ENCODE peak calls at places on chromosomes 3 and 15, in seven cellular contexts. One of them, this sample, is unnamed. For H3K9me3 and H3K4me1, the result is how much of the 10 kb centered on the place peaks cover.

GRCh38 chr3:12424635-12425319 is 59.5 kb upstream of the TSEN2 start:
- DNase-seq in PC-9: no peak
- DNase-seq in transverse colon: no peak
- DNase-seq in uterus: no peak
- DNase-seq in upper lobe of left lung: no peak
- DNase-seq in SJSA1: no peak
- DNase-seq in right cardiac atrium: no peak
- DNase-seq in this sample: no peak

GRCh38 chr3:154614078-154614477 is 184.1 kb upstream of the GPR149 start:
- DNase-seq in transverse colon: no peak
- DNase-seq in uterus: no peak
- DNase-seq in SJSA1: no peak
- DNase-seq in upper lobe of left lung: no peak
- DNase-seq in right cardiac atrium: no peak
- DNase-seq in PC-9: no peak
- DNase-seq in this sample: no peak

GRCh38 chr3:48826451-48826850 is 21.2 kb downstream of the PRKAR2A start:
- DNase-seq in uterus: no peak
- DNase-seq in upper lobe of left lung: no peak
- DNase-seq in PC-9: no peak
- DNase-seq in right cardiac atrium: no peak
- DNase-seq in transverse colon: no peak
- DNase-seq in SJSA1: peak
- DNase-seq in this sample: peak

GRCh38 chr3:153161714-153162512 is at the start of gene RAP2B:
- DNase-seq in PC-9: peak
- DNase-seq in right cardiac atrium: peak
- DNase-seq in transverse colon: peak
- DNase-seq in uterus: peak
- DNase-seq in SJSA1: peak
- DNase-seq in upper lobe of left lung: peak
- DNase-seq in this sample: peak

GRCh38 chr15:44298878-44299277 is 10.4 kb downstream of the GOLM2 start:
- DNase-seq in uterus: no peak
- DNase-seq in right cardiac atrium: no peak
- DNase-seq in SJSA1: no peak
- DNase-seq in transverse colon: no peak
- DNase-seq in upper lobe of left lung: no peak
- DNase-seq in PC-9: peak
- DNase-seq in this sample: no peak

GRCh38 chr3:8371085-8371551 is 130.5 kb upstream of the LMCD1 start:
- DNase-seq in upper lobe of left lung: no peak
- DNase-seq in PC-9: no peak
- DNase-seq in transverse colon: no peak
- DNase-seq in uterus: no peak
- DNase-seq in SJSA1: peak
- DNase-seq in right cardiac atrium: peak
- DNase-seq in this sample: no peak

GRCh38 chr3:164608554-164609276 is 469.6 kb downstream of the SI start:
- DNase-seq in PC-9: no peak
- DNase-seq in upper lobe of left lung: no peak
- DNase-seq in uterus: no peak
- DNase-seq in SJSA1: no peak
- DNase-seq in transverse colon: no peak
- DNase-seq in right cardiac atrium: no peak
- DNase-seq in this sample: no peak

GRCh38 chr3:39378092-39378491 is 5.1 kb upstream of the SLC25A38 start:
- DNase-seq in upper lobe of left lung: no peak
- DNase-seq in uterus: no peak
- DNase-seq in right cardiac atrium: no peak
- DNase-seq in PC-9: peak
- DNase-seq in transverse colon: peak
- DNase-seq in SJSA1: no peak
- DNase-seq in this sample: no peak

GRCh38 chr3:57298041-57298440 is 5.6 kb upstream of the ASB14 start:
- DNase-seq in PC-9: peak
- DNase-seq in transverse colon: no peak
- DNase-seq in uterus: no peak
- DNase-seq in upper lobe of left lung: no peak
- DNase-seq in SJSA1: no peak
- DNase-seq in right cardiac atrium: no peak
- DNase-seq in this sample: no peak

GRCh38 chr3:149019581-149019980 is 28.2 kb downstream of the GYG1 start:
- DNase-seq in PC-9: no peak
- DNase-seq in right cardiac atrium: no peak
- DNase-seq in upper lobe of left lung: no peak
- DNase-seq in uterus: no peak
- DNase-seq in SJSA1: no peak
- DNase-seq in transverse colon: no peak
- DNase-seq in this sample: no peak

GRCh38 chr3:150254199-150254786 is 153.8 kb upstream of the TSC22D2 start:
- DNase-seq in upper lobe of left lung: no peak
- DNase-seq in uterus: no peak
- DNase-seq in PC-9: no peak
- DNase-seq in right cardiac atrium: no peak
- DNase-seq in SJSA1: no peak
- DNase-seq in transverse colon: no peak
- DNase-seq in this sample: peak

GRCh38 chr3:72567474-72567873 is 280.8 kb downstream of the SHQ1 start:
- DNase-seq in upper lobe of left lung: no peak
- DNase-seq in uterus: no peak
- DNase-seq in PC-9: no peak
- DNase-seq in SJSA1: no peak
- DNase-seq in right cardiac atrium: no peak
- DNase-seq in transverse colon: no peak
- DNase-seq in this sample: no peak

GRCh38 chr15:33370225-33371020 is 59.7 kb downstream of the RYR3 start:
- DNase-seq in SJSA1: no peak
- DNase-seq in PC-9: no peak
- DNase-seq in right cardiac atrium: no peak
- DNase-seq in uterus: no peak
- DNase-seq in transverse colon: no peak
- DNase-seq in upper lobe of left lung: no peak
- DNase-seq in this sample: no peak
- H3K4me3 ChIP-seq in SJSA1: no peak
- H3K4me3 ChIP-seq in PC-9: no peak
- H3K4me3 ChIP-seq in right cardiac atrium: no peak
- H3K4me3 ChIP-seq in uterus: no peak
- H3K4me3 ChIP-seq in transverse colon: no peak
- H3K4me3 ChIP-seq in upper lobe of left lung: no peak
- H3K4me3 ChIP-seq in this sample: no peak

GRCh38 chr3:193586526-193586925 is 6.5 kb upstream of the OPA1 start:
- DNase-seq in PC-9: no peak
- DNase-seq in uterus: no peak
- DNase-seq in upper lobe of left lung: no peak
- DNase-seq in SJSA1: no peak
- DNase-seq in right cardiac atrium: no peak
- DNase-seq in transverse colon: no peak
- DNase-seq in this sample: no peak
- H3K9me3 ChIP-seq in PC-9: under half
- H3K9me3 ChIP-seq in uterus: under half
- H3K9me3 ChIP-seq in upper lobe of left lung: under half
- H3K9me3 ChIP-seq in SJSA1: under half
- H3K9me3 ChIP-seq in right cardiac atrium: under half
- H3K9me3 ChIP-seq in transverse colon: under half
- H3K9me3 ChIP-seq in this sample: under half

DNA sequence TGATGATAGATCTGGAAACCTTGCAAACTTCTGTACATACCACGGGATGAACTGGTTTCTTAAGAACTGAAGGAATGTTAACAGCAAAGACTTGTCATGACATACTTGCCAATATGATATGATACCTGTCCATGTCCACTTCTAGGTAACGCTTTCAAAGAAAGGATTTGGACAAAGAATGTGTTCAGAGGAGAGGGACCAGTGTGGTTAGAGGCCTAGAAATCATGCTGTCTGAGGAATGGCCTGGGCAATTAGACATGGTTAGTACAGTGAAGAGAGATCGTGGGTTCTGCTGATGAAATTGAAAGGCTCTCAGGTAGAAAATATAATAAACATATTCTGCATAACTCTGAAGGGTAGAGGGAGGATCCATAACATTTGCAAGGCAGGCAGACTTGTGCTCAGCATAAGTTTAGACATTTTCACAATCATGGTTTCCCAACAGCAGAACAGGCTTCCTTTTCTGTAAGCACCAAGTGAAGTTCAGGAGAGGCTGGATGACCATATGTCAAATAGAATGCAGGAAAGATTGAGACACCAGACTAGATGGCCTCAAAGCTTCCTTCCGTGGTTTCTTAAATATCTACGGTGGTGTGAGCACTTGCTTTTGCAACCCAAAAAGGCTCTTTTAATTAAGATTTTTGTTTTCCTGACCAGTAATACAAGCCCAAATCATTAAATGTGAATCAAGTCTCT is 39.9 kb downstream of the TGFBR2 start:
- DNase-seq in right cardiac atrium: no peak
- DNase-seq in transverse colon: no peak
- DNase-seq in PC-9: no peak
- DNase-seq in upper lobe of left lung: no peak
- DNase-seq in SJSA1: no peak
- DNase-seq in uterus: no peak
- DNase-seq in this sample: no peak
- H3K4me1 ChIP-seq in right cardiac atrium: under half
- H3K4me1 ChIP-seq in transverse colon: under half
- H3K4me1 ChIP-seq in PC-9: under half
- H3K4me1 ChIP-seq in upper lobe of left lung: half or more
- H3K4me1 ChIP-seq in SJSA1: under half
- H3K4me1 ChIP-seq in uterus: under half
- H3K4me1 ChIP-seq in this sample: half or more

DNA sequence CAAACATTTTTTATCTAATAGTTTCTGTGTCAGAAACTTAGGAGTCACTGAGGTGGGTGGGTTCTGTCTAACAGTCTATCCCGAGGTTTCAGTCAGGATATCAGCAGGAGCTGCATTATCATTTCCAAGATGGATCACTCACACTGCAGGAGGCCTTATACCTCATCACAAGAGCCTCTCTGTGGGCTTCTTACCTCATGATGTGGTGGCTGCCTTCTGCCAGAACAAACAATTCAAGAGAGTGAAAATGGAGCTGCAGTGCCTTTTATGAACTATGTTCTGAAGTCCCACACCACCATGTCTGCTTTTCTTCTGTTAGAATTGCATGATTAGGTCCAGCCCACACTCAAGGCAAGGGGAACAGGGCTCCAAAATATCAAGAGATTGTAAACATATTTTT is 27.9 kb downstream of the RFX7 start:
- DNase-seq in uterus: no peak
- DNase-seq in upper lobe of left lung: no peak
- DNase-seq in right cardiac atrium: no peak
- DNase-seq in SJSA1: no peak
- DNase-seq in transverse colon: no peak
- DNase-seq in PC-9: no peak
- DNase-seq in this sample: no peak
- H3K4me3 ChIP-seq in uterus: no peak
- H3K4me3 ChIP-seq in upper lobe of left lung: no peak
- H3K4me3 ChIP-seq in right cardiac atrium: no peak
- H3K4me3 ChIP-seq in SJSA1: no peak
- H3K4me3 ChIP-seq in transverse colon: no peak
- H3K4me3 ChIP-seq in PC-9: no peak
- H3K4me3 ChIP-seq in this sample: no peak

GRCh38 chr15:100852630-100853029 is 27.0 kb upstream of the ALDH1A3 start:
- DNase-seq in transverse colon: no peak
- DNase-seq in PC-9: no peak
- DNase-seq in upper lobe of left lung: no peak
- DNase-seq in SJSA1: no peak
- DNase-seq in uterus: no peak
- DNase-seq in right cardiac atrium: no peak
- DNase-seq in this sample: no peak
- H3K9me3 ChIP-seq in transverse colon: under half
- H3K9me3 ChIP-seq in PC-9: under half
- H3K9me3 ChIP-seq in upper lobe of left lung: under half
- H3K9me3 ChIP-seq in SJSA1: under half
- H3K9me3 ChIP-seq in uterus: under half
- H3K9me3 ChIP-seq in right cardiac atrium: under half
- H3K9me3 ChIP-seq in this sample: under half

GRCh38 chr3:64185436-64185835 is 39.8 kb downstream of the PRICKLE2 start:
- DNase-seq in SJSA1: no peak
- DNase-seq in uterus: no peak
- DNase-seq in right cardiac atrium: no peak
- DNase-seq in transverse colon: no peak
- DNase-seq in upper lobe of left lung: no peak
- DNase-seq in PC-9: no peak
- DNase-seq in this sample: no peak
- H3K4me1 ChIP-seq in SJSA1: half or more
- H3K4me1 ChIP-seq in uterus: under half
- H3K4me1 ChIP-seq in right cardiac atrium: under half
- H3K4me1 ChIP-seq in transverse colon: under half
- H3K4me1 ChIP-seq in upper lobe of left lung: half or more
- H3K4me1 ChIP-seq in PC-9: under half
- H3K4me1 ChIP-seq in this sample: half or more

DNA sequence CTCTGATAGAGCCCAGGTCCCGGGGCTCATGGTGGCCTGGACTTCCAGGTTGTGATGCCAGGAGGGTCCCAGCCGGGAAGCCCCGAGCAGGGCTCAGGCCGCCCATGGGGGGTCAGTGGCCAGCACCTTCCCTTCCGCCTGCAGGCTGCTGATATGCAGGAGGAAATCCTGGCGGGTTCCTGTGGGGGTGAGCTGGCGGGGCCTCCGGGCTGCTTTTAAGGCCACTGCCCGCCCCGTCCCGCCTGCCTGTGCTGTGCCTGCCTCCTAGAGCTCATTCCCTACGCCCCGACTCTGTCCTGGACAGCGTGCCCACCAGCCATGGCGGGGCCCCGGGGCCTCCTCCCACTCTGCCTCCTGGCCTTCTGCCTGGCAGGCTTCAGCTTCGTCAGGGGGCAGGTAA is at the start of gene STAB1:
- DNase-seq in right cardiac atrium: peak
- DNase-seq in transverse colon: no peak
- DNase-seq in SJSA1: no peak
- DNase-seq in uterus: peak
- DNase-seq in upper lobe of left lung: peak
- DNase-seq in PC-9: no peak
- DNase-seq in this sample: no peak
- H3K4me3 ChIP-seq in right cardiac atrium: peak
- H3K4me3 ChIP-seq in transverse colon: peak
- H3K4me3 ChIP-seq in SJSA1: no peak
- H3K4me3 ChIP-seq in uterus: no peak
- H3K4me3 ChIP-seq in upper lobe of left lung: peak
- H3K4me3 ChIP-seq in PC-9: no peak
- H3K4me3 ChIP-seq in this sample: peak

GRCh38 chr3:105963161-105963560 is 94.3 kb upstream of the CBLB start:
- DNase-seq in right cardiac atrium: no peak
- DNase-seq in transverse colon: no peak
- DNase-seq in PC-9: no peak
- DNase-seq in uterus: no peak
- DNase-seq in upper lobe of left lung: no peak
- DNase-seq in SJSA1: no peak
- DNase-seq in this sample: no peak
- H3K9me3 ChIP-seq in right cardiac atrium: under half
- H3K9me3 ChIP-seq in transverse colon: under half
- H3K9me3 ChIP-seq in PC-9: under half
- H3K9me3 ChIP-seq in uterus: under half
- H3K9me3 ChIP-seq in upper lobe of left lung: under half
- H3K9me3 ChIP-seq in SJSA1: under half
- H3K9me3 ChIP-seq in this sample: under half

DNA sequence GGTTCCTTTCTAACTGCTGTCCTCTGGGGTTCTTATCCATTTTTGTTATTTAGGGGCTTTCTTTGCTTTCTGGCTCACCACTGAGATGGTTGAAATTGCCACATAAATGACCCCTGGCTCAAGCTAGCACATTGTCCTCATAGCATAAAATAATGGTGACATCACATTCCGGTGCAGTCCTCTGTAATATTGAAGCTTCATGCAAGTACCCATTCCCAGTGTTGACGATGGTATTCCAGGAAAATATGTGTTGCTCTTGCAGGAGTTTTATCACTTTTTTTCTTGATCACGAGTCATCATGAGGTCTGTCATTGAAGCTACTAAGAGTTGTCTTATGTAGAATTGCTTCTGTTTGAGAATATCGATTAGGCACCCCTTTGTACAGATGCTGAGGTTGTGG is 56.1 kb downstream of the CRTC3 start:
- DNase-seq in upper lobe of left lung: no peak
- DNase-seq in PC-9: no peak
- DNase-seq in transverse colon: no peak
- DNase-seq in SJSA1: peak
- DNase-seq in uterus: no peak
- DNase-seq in right cardiac atrium: no peak
- DNase-seq in this sample: no peak
- H3K4me1 ChIP-seq in upper lobe of left lung: under half
- H3K4me1 ChIP-seq in PC-9: under half
- H3K4me1 ChIP-seq in transverse colon: under half
- H3K4me1 ChIP-seq in SJSA1: under half
- H3K4me1 ChIP-seq in uterus: under half
- H3K4me1 ChIP-seq in right cardiac atrium: under half
- H3K4me1 ChIP-seq in this sample: under half